ENCODE peak calls at places on chromosomes 12 and 14, in five cellular contexts. One of them, this sample, is unnamed.

GRCh38 chr14:72892879-72893635 is 844 bp downstream of the DPF3 start:
- DNase-seq in fibroblast of lung: no peak
- DNase-seq in cardiac muscle cell: peak; percentile 11
- DNase-seq in PC-9: no peak
- DNase-seq in A549: no peak
- DNase-seq in this sample: no peak

GRCh38 chr12:47080725-47081502 is 1.2 kb upstream of the AMIGO2 start:
- DNase-seq in PC-9: peak; percentile 79
- DNase-seq in cardiac muscle cell: peak; percentile 70
- DNase-seq in A549: no peak
- DNase-seq in fibroblast of lung: peak; percentile 38
- DNase-seq in this sample: peak; percentile 76

GRCh38 chr14:24179294-24179960 is 7.5 kb downstream of the REC8 start:
- DNase-seq in A549: no peak
- DNase-seq in fibroblast of lung: no peak
- DNase-seq in PC-9: no peak
- DNase-seq in cardiac muscle cell: no peak
- DNase-seq in this sample: peak; percentile 49

GRCh38 chr12:118377005-118377890 is 893 bp downstream of the SUDS3 start:
- DNase-seq in PC-9: no peak
- DNase-seq in cardiac muscle cell: no peak
- DNase-seq in fibroblast of lung: no peak
- DNase-seq in A549: no peak
- DNase-seq in this sample: no peak

GRCh38 chr14:74710477-74710876 is 2.4 kb downstream of the AREL1 start:
- DNase-seq in fibroblast of lung: no peak
- DNase-seq in cardiac muscle cell: no peak
- DNase-seq in A549: no peak
- DNase-seq in PC-9: no peak
- DNase-seq in this sample: no peak

GRCh38 chr12:47273191-47273626 is 193.4 kb upstream of the AMIGO2 start:
- DNase-seq in fibroblast of lung: no peak
- DNase-seq in cardiac muscle cell: no peak
- DNase-seq in PC-9: no peak
- DNase-seq in A549: no peak
- DNase-seq in this sample: no peak

GRCh38 chr14:92105073-92105844 is 1.1 kb downstream of the ATXN3 start:
- DNase-seq in fibroblast of lung: peak; percentile 55
- DNase-seq in A549: peak; percentile 13
- DNase-seq in cardiac muscle cell: peak; percentile 54
- DNase-seq in PC-9: no peak
- DNase-seq in this sample: no peak

GRCh38 chr12:96824074-96824837 is 82.8 kb upstream of the NEDD1 start:
- DNase-seq in fibroblast of lung: no peak
- DNase-seq in A549: no peak
- DNase-seq in cardiac muscle cell: no peak
- DNase-seq in PC-9: no peak
- DNase-seq in this sample: no peak

GRCh38 chr12:33588082-33588712 is 148.6 kb upstream of the SYT10 start:
- DNase-seq in fibroblast of lung: no peak
- DNase-seq in PC-9: peak; percentile 97
- DNase-seq in A549: no peak
- DNase-seq in cardiac muscle cell: peak; percentile 87
- DNase-seq in this sample: no peak

GRCh38 chr12:120015313-120015712 is 26.3 kb downstream of the BICDL1 start:
- DNase-seq in cardiac muscle cell: no peak
- DNase-seq in PC-9: no peak
- DNase-seq in fibroblast of lung: no peak
- DNase-seq in A549: no peak
- DNase-seq in this sample: no peak

GRCh38 chr12:112409064-112409905 is at the start of gene RPL6:
- DNase-seq in fibroblast of lung: peak; percentile 96
- DNase-seq in A549: peak; percentile 96
- DNase-seq in cardiac muscle cell: peak; percentile 96
- DNase-seq in PC-9: peak; percentile 91
- DNase-seq in this sample: peak; percentile 84

GRCh38 chr12:127170271-127171180 is 1096.4 kb upstream of the TMEM132C start:
- DNase-seq in cardiac muscle cell: no peak
- DNase-seq in PC-9: no peak
- DNase-seq in fibroblast of lung: no peak
- DNase-seq in A549: no peak
- DNase-seq in this sample: no peak

GRCh38 chr12:52942056-52942913 is 6.6 kb upstream of the KRT18 start:
- DNase-seq in A549: no peak
- DNase-seq in fibroblast of lung: no peak
- DNase-seq in PC-9: no peak
- DNase-seq in cardiac muscle cell: no peak
- DNase-seq in this sample: no peak

GRCh38 chr14:97878727-97879126 is 1081.5 kb downstream of the VRK1 start:
- DNase-seq in PC-9: no peak
- DNase-seq in cardiac muscle cell: peak; percentile 1
- DNase-seq in fibroblast of lung: no peak
- DNase-seq in A549: no peak
- DNase-seq in this sample: no peak

DNA sequence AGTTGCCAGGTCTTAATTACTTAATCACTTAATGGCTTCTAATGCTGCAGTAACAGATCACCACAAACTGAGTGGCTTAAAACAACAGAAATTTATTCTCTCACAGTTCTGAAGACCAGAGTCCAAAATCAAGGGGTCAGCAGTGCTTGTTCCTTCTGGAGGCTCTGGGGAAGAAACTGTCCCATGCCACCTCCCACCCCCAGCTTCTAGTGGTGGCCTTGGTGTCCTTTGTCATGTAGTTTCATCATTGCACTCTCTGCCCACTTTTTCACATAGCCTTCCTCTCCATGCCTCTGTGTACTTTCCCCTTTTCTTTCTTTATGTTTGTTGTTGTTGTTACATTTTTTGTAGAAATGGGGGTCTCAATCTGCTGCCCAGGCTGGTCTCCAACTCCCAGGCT is 16.1 kb upstream of the UBC start:
- DNase-seq in A549: no peak
- DNase-seq in fibroblast of lung: no peak
- DNase-seq in cardiac muscle cell: no peak
- DNase-seq in PC-9: no peak
- DNase-seq in this sample: no peak
- H3K4me3 ChIP-seq in A549: no peak overlapping the region
- H3K4me3 ChIP-seq in fibroblast of lung: no peak overlapping the region
- H3K4me3 ChIP-seq in cardiac muscle cell: no peak overlapping the region
- H3K4me3 ChIP-seq in PC-9: no peak overlapping the region
- H3K4me3 ChIP-seq in this sample: no peak overlapping the region

GRCh38 chr12:21650997-21651396 is 6.6 kb downstream of the LDHB start:
- DNase-seq in cardiac muscle cell: no peak
- DNase-seq in A549: no peak
- DNase-seq in PC-9: no peak
- DNase-seq in fibroblast of lung: no peak
- DNase-seq in this sample: no peak

GRCh38 chr12:21649034-21649433 is 8.6 kb downstream of the LDHB start:
- DNase-seq in cardiac muscle cell: no peak
- DNase-seq in A549: no peak
- DNase-seq in fibroblast of lung: no peak
- DNase-seq in PC-9: no peak
- DNase-seq in this sample: no peak

GRCh38 chr12:21651821-21652220 is 5.8 kb downstream of the LDHB start:
- DNase-seq in PC-9: no peak
- DNase-seq in cardiac muscle cell: no peak
- DNase-seq in fibroblast of lung: no peak
- DNase-seq in A549: no peak
- DNase-seq in this sample: no peak

GRCh38 chr12:21647179-21647578 is 10.5 kb downstream of the LDHB start:
- DNase-seq in fibroblast of lung: no peak
- DNase-seq in cardiac muscle cell: no peak
- DNase-seq in PC-9: no peak
- DNase-seq in A549: no peak
- DNase-seq in this sample: no peak

DNA sequence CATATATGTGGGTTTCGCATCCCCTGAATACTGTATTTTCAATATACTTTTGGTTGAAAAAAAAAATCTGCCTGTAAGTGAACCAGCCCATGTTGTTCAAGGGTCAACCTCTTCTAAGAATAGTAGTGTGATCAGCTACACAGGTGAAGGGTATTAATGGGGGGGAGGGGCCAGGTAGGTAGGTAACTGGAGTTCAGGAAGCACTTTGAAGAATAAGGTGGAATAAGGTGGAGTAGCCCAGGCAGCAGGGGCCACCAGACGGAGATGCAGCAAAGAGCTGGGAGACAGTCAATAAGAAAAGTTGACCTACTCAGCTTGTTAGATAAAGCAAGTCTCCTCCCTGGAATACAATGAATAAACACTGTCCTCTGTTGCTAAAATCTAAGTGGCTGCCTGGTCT is 9.3 kb downstream of the LDHB start:
- DNase-seq in cardiac muscle cell: no peak
- DNase-seq in PC-9: no peak
- DNase-seq in fibroblast of lung: no peak
- DNase-seq in A549: no peak
- DNase-seq in this sample: no peak
- H3K4me1 ChIP-seq in cardiac muscle cell: no peaks in the 10 kb centered on the region
- H3K4me1 ChIP-seq in PC-9: no peaks in the 10 kb centered on the region
- H3K4me1 ChIP-seq in fibroblast of lung: peaks cover 3% of the 10 kb centered on the region
- H3K4me1 ChIP-seq in A549: peaks cover 93% of the 10 kb centered on the region
- H3K4me1 ChIP-seq in this sample: no peaks in the 10 kb centered on the region

DNA sequence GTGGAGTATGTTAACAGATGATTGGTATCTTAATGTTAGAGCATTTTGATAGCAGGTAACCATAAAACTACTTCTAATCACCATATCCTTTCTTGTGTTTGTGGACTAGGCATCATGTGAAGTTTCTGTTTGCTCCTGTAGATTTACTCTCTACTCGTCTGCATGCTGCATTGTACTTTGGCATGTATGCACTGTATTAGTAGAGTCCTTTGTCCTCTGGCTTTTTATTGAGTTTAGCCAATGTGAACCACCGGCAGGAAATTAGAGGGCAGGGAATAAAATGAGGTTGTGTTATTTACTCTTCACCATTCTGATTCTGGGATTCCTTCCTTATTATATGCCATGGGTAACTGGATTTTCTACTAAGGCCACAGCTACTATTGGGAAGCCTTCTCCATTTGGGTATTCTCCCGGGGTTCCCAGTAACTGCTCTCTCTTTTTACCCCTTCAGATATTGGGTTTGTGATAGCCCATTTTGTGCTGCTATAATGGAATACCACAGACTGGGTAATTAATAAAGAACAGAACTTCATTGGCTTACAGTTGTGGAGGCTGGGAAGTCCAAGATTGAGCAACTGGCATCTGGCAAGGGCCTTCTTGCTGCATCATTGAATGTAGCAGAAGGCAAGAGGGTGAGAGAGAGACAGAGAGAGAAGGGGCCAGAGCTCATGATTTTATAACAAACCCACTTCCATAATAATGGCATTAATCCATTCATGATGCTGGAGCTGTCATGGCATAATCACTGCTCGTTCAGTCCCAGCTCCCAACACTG is 22.4 kb downstream of the FAM177A1 start:
- DNase-seq in fibroblast of lung: no peak
- DNase-seq in cardiac muscle cell: peak; percentile 21
- DNase-seq in A549: no peak
- DNase-seq in PC-9: no peak
- DNase-seq in this sample: no peak
- H3K4me3 ChIP-seq in fibroblast of lung: no peak overlapping the region
- H3K4me3 ChIP-seq in cardiac muscle cell: no peak overlapping the region
- H3K4me3 ChIP-seq in A549: no peak overlapping the region
- H3K4me3 ChIP-seq in PC-9: no peak overlapping the region
- H3K4me3 ChIP-seq in this sample: no peak overlapping the region

DNA sequence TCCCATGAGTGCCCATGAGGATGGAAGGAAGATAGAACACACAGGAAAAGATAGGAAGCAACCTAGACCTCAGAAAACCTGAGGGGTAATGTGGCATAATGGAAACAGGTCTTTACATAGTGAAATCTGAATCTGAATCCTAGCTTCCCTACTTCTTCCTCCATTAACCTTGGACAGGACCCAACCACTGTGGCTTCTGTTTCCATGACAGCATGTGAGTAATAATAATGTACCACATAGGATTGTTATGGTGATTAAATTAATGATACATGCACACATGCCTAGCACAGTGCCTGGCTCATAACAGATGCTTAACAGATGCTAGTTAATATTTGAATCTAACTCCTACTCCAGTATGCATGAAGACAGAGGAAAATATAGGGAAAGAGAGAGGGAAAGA is 11.2 kb downstream of the TTC9 start:
- DNase-seq in fibroblast of lung: no peak
- DNase-seq in cardiac muscle cell: no peak
- DNase-seq in PC-9: no peak
- DNase-seq in A549: no peak
- DNase-seq in this sample: no peak
- H3K4me1 ChIP-seq in fibroblast of lung: no peaks in the 10 kb centered on the region
- H3K4me1 ChIP-seq in cardiac muscle cell: no peaks in the 10 kb centered on the region
- H3K4me1 ChIP-seq in PC-9: peaks cover 8% of the 10 kb centered on the region
- H3K4me1 ChIP-seq in A549: no peaks in the 10 kb centered on the region
- H3K4me1 ChIP-seq in this sample: no peaks in the 10 kb centered on the region

GRCh38 chr14:22494486-22495135 is 94.4 kb downstream of the DAD1 start:
- DNase-seq in PC-9: no peak
- DNase-seq in cardiac muscle cell: no peak
- DNase-seq in A549: no peak
- DNase-seq in fibroblast of lung: no peak
- DNase-seq in this sample: no peak
- H3K4me3 ChIP-seq in PC-9: no peak overlapping the region
- H3K4me3 ChIP-seq in cardiac muscle cell: no peak overlapping the region
- H3K4me3 ChIP-seq in A549: no peak overlapping the region
- H3K4me3 ChIP-seq in fibroblast of lung: no peak overlapping the region
- H3K4me3 ChIP-seq in this sample: no peak overlapping the region

DNA sequence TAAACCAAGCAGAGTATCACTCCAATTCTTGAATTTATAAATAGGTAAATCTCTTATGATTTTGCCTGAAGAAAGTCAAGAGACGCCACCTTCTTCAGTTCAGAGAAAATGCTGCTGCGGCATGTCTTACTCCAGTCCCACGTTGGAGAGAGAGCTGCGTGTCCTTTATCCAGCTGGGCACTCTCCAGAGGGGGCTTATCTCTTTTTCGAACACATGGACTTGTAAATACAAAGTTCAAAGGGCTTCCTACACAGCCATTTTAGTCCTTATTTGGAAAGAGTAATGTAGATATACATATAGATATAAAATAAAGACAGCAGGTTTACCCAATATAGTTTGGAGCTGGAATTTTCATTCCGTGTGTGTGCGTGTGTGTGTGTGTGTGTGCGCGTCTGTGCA is 264.0 kb downstream of the ADAMTS20 start:
- DNase-seq in PC-9: no peak
- DNase-seq in A549: no peak
- DNase-seq in fibroblast of lung: peak; percentile 52
- DNase-seq in cardiac muscle cell: no peak
- DNase-seq in this sample: no peak
- H3K4me1 ChIP-seq in PC-9: peaks cover 7% of the 10 kb centered on the region
- H3K4me1 ChIP-seq in A549: no peaks in the 10 kb centered on the region
- H3K4me1 ChIP-seq in fibroblast of lung: peaks cover 9% of the 10 kb centered on the region
- H3K4me1 ChIP-seq in cardiac muscle cell: peaks cover 23% of the 10 kb centered on the region
- H3K4me1 ChIP-seq in this sample: no peaks in the 10 kb centered on the region

GRCh38 chr14:49586673-49587460 is 687 bp upstream of the RPS29 start:
- DNase-seq in fibroblast of lung: peak; percentile 89
- DNase-seq in A549: peak; percentile 51
- DNase-seq in PC-9: peak; percentile 77
- DNase-seq in cardiac muscle cell: peak; percentile 82
- DNase-seq in this sample: no peak
- H3K4me3 ChIP-seq in fibroblast of lung: peak overlapping the region; percentile 50
- H3K4me3 ChIP-seq in A549: peak overlapping the region; percentile 14
- H3K4me3 ChIP-seq in PC-9: peak overlapping the region; percentile 49
- H3K4me3 ChIP-seq in cardiac muscle cell: peak overlapping the region; percentile 84
- H3K4me3 ChIP-seq in this sample: peak overlapping the region; percentile 86

This sample was measured in left lung.